ENCODE peak calls at places on chromosomes 16 and 17, in four cellular contexts. V is WTC11, M is K562, F is HEK293T. A is an unnamed sample.

GRCh38 chr17:1001640-1002411 is 4.9 kb downstream of the TIMM22 start:
- DNase-seq in V (no peak), F (no peak), M (no peak), A (no peak)

GRCh38 chr17:78706271-78706915 is 75.7 kb downstream of the CYTH1 start:
- DNase-seq in F (no peak), V (no peak), M (no peak), A (no peak)

GRCh38 chr16:66517586-66518263 is 32.2 kb downstream of the TK2 start:
- DNase-seq in V (no peak), M (no peak), F (no peak), A (no peak)

GRCh38 chr16:57609541-57610401 is 18.7 kb upstream of the ADGRG1 start:
- DNase-seq in F (no peak), V (no peak), M (no peak), A (no peak)

GRCh38 chr17:78745407-78746088 is 36.5 kb downstream of the CYTH1 start:
- DNase-seq in F (no peak), V (peak), M (no peak), A (peak)

GRCh38 chr17:72134560-72135399 is 14.0 kb downstream of the SOX9 start:
- DNase-seq in M (no peak), F (no peak), V (no peak), A (no peak)

GRCh38 chr17:2682304-2682938 is 29.1 kb downstream of the CLUH start:
- DNase-seq in V (no peak), M (no peak), F (no peak), A (no peak)

GRCh38 chr17:16969931-16970906 is 1.7 kb downstream of the TNFRSF13B start:
- DNase-seq in V (no peak), F (no peak), M (no peak), A (no peak)

GRCh38 chr17:77385750-77386501 is 245.2 kb downstream of the SEC14L1 start:
- DNase-seq in F (no peak), V (no peak), M (peak), A (no peak)

GRCh38 chr17:69335018-69335417 is 8.1 kb upstream of the ABCA5 start:
- DNase-seq in F (peak), V (no peak), M (peak), A (peak)
- TF ChIP-seq ELF4 in F (no peak), V (no peak), M (no peak), A (no peak)

GRCh38 chr17:80290199-80290598 is 29.5 kb downstream of the RNF213 start:
- DNase-seq in F (no peak), M (no peak), V (no peak), A (no peak)
- TF ChIP-seq ELF4 in F (no peak), M (no peak), V (no peak), A (no peak)

DNA sequence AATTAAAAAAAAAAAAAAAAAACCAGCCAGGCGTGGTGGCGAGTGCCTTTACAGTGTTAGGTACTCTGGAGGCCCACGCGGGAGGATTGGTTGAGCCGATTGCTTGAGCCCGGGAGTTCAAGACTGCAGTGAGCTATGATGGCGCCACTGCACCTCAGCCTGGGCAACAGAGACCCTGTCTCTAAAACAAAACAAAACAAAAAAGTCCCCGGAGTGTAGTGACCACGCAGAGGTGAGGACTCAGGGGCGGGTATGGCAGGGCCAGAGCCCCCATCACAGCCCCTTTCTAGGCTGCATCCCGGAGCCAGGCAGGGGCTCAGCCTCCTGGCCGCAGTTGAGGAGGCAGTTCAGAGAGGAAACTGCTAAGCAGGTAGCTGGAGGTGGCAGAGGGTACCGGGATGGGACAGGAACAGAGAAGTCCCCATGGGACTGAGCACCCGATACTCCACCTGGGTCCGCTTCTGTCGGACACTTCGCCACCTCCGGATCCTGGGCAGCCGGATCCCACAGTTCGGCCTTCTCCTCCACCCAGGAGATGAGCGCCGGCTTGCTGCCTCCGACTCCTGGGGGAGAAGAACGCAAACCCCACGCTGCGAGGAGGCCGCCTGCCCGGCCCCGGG is 800 bp downstream of the ZNF747 start:
- DNase-seq in M (no peak), V (no peak), F (no peak), A (no peak)
- TF ChIP-seq ELF4 in M (no peak), V (no peak), F (no peak), A (no peak)

DNA sequence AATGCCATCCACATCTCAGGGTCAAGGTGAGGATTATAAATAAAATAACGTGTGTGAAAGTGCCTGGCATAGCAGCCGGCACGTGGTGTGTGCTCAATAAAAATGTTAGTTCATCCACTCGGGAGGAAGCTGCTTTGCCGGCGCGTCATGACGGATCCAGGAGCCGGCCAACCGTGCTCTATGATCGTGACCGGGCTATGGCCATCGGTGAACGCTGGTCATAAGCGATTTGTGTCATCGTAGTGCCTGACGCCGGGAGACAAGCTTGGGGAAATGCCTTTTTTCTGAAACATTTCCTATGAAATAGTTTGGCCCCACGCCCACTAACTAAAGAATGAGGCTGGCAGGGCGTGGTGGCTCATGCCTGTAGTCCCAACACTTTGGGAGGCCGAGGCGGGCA is 74.0 kb downstream of the CMC2 start:
- DNase-seq in M (no peak), F (no peak), V (no peak), A (no peak)
- TF ChIP-seq ELF4 in M (no peak), F (no peak), V (no peak), A (no peak)

DNA sequence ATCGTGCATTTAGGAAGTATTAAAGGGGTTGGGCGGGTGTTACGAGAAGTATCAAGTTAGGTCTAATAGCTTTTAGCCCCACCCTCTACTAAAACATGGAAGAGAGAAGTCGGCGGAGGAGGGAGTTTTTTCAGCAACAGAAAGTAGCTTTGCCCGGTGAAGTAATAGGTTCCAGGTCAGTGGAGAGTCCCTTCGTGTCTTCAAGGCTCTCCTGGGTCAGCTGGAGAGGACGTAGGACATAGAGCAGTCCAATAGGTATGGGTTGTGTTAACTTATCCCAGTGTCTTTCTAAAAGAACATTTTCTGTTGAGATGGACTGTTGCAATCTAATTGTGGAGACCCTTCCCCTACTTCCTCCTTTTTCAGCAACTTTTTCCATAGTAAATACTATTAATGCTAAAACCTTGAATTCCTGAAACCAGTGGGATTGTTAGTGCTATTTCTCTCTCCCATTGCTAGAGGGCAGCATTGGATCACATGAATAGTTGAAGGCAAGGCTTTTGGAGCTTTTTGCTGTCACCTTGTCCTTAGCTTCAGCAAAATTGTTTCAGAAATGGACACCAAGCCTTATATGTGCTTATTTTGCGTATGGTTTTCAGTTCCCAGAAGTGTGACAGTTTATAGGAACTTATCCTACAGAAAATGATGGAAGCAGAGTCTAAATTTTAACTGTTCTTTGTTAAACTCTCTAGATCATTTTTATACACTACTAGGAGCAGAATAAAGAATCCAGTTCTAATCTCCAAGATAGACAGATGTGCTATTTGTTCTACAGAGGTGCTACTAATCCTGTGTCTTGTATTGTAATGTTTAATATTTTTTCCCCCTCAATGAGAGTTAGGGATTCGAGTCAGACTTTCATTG is 38.4 kb downstream of the UTP18 start:
- DNase-seq in M (peak), F (peak), V (no peak), A (peak)
- TF ChIP-seq ELF4 in M (no peak), F (no peak), V (no peak), A (no peak)